ENCODE peak calls at places on chromosomes 7 and 10, in ten cellular contexts. F, K, D, L, G, Z, E, R, B and S are unnamed samples.
A peak's percentile ranks its signal among the peaks of the same experiment; 100 is the strongest.

GRCh38 chr7:102983602-102984001 is 70.8 kb downstream of the LRRC17 start:
- DNase-seq in F (no peak), K (no peak), D (no peak), L (peak; percentile 61), G (no peak), Z (no peak), E (no peak), R (no peak), B (no peak), S (no peak)

GRCh38 chr10:69734797-69735468 is 66.8 kb upstream of the COL13A1 start:
- DNase-seq in F (no peak), K (no peak), D (no peak), L (no peak), G (peak; percentile 35), Z (no peak), E (peak; percentile 54), R (no peak), B (no peak), S (no peak)

GRCh38 chr7:114856625-114857024 is 65.3 kb upstream of the MDFIC start:
- DNase-seq in F (no peak), K (no peak), D (no peak), L (peak; percentile 25), G (no peak), Z (no peak), E (no peak), R (no peak), B (no peak), S (no peak)

GRCh38 chr10:124985162-124985561 is 43.2 kb downstream of the ZRANB1 start:
- DNase-seq in F (no peak), K (no peak), D (no peak), L (no peak), G (no peak), Z (no peak), E (no peak), R (no peak), B (no peak), S (no peak)

GRCh38 chr10:98299341-98299740 is 31.3 kb upstream of the LOXL4 start:
- DNase-seq in F (no peak), K (no peak), D (no peak), L (peak; percentile 48), G (no peak), Z (no peak), E (no peak), R (no peak), B (no peak), S (no peak)

GRCh38 chr7:132251327-132251659 is 325.0 kb downstream of the PLXNA4 start:
- DNase-seq in F (peak; percentile 85), K (no peak), D (no peak), L (peak; percentile 21), G (peak; percentile 62), Z (peak; percentile 88), E (no peak), R (peak; percentile 26), B (peak; percentile 90), S (peak; percentile 44)

GRCh38 chr10:69446650-69447151 is 4.6 kb upstream of the TSPAN15 start:
- DNase-seq in F (no peak), K (no peak), D (no peak), L (peak; percentile 80), G (no peak), Z (no peak), E (no peak), R (no peak), B (no peak), S (peak; percentile 75)

GRCh38 chr10:130769146-130770017 is 542.1 kb downstream of the TCERG1L start:
- DNase-seq in F (no peak), K (peak; percentile 32), D (no peak), L (no peak), G (no peak), Z (peak; percentile 66), E (no peak), R (no peak), B (no peak), S (no peak)

GRCh38 chr7:25856056-25856780 is 295.8 kb upstream of the NFE2L3 start:
- DNase-seq in F (no peak), K (no peak), D (no peak), L (no peak), G (no peak), Z (no peak), E (no peak), R (no peak), B (no peak), S (no peak)
- H3K27ac ChIP-seq in F (peak overlapping the region; percentile 84), K (no peak overlapping the region), D (peak overlapping the region; percentile 92), L (peak overlapping the region; percentile 92), G (peak overlapping the region; percentile 97), Z (peak overlapping the region; percentile 6), E (no peak overlapping the region), R (peak overlapping the region; percentile 32), B (peak overlapping the region; percentile 20), S (peak overlapping the region; percentile 96)

GRCh38 chr10:30036811-30037210 is 22.6 kb downstream of the JCAD start:
- DNase-seq in F (no peak), K (no peak), D (no peak), L (no peak), G (no peak), Z (no peak), E (no peak), R (no peak), B (no peak), S (no peak)
- H3K27ac ChIP-seq in F (no peak overlapping the region), K (no peak overlapping the region), D (no peak overlapping the region), L (no peak overlapping the region), G (no peak overlapping the region), Z (no peak overlapping the region), E (no peak overlapping the region), R (no peak overlapping the region), B (no peak overlapping the region), S (no peak overlapping the region)

GRCh38 chr10:79437111-79437814 is 8.2 kb downstream of the ZCCHC24 start:
- DNase-seq in F (no peak), K (peak; percentile 27), D (no peak), L (no peak), G (no peak), Z (no peak), E (no peak), R (no peak), B (no peak), S (no peak)

GRCh38 chr10:79436066-79436849 is 9.2 kb downstream of the ZCCHC24 start:
- DNase-seq in F (no peak), K (peak; percentile 70), D (no peak), L (no peak), G (no peak), Z (no peak), E (no peak), R (peak; percentile 31), B (no peak), S (no peak)

GRCh38 chr10:79438021-79438698 is 7.3 kb downstream of the ZCCHC24 start:
- DNase-seq in F (no peak), K (peak; percentile 46), D (no peak), L (no peak), G (no peak), Z (no peak), E (no peak), R (no peak), B (no peak), S (no peak)

GRCh38 chr10:79435271-79436065 is 10.0 kb downstream of the ZCCHC24 start:
- DNase-seq in F (no peak), K (peak; percentile 76), D (no peak), L (peak; percentile 76), G (peak; percentile 60), Z (peak; percentile 63), E (no peak), R (peak; percentile 82), B (peak; percentile 81), S (no peak)

DNA sequence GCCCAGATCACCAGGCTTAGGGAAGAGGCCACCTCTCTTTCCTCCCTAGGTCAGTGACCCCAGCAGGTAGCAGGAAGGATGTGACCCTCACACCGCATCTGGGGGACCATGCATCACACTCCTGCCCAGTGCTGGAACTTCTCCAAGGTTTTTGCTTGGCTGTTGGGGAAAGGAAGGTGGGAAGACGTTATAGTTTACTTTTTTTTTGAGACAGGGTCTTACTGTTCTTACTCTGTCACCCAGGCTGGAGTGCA is 8.6 kb downstream of the ZCCHC24 start:
- DNase-seq in F (no peak), K (no peak), D (no peak), L (no peak), G (no peak), Z (no peak), E (no peak), R (peak; percentile 23), B (no peak), S (no peak)
- H3K27ac ChIP-seq in F (peak overlapping the region; percentile 86), K (no peak overlapping the region), D (peak overlapping the region; percentile 96), L (peak overlapping the region; percentile 96), G (peak overlapping the region; percentile 90), Z (no peak overlapping the region), E (no peak overlapping the region), R (no peak overlapping the region), B (peak overlapping the region; percentile 31), S (no peak overlapping the region)

DNA sequence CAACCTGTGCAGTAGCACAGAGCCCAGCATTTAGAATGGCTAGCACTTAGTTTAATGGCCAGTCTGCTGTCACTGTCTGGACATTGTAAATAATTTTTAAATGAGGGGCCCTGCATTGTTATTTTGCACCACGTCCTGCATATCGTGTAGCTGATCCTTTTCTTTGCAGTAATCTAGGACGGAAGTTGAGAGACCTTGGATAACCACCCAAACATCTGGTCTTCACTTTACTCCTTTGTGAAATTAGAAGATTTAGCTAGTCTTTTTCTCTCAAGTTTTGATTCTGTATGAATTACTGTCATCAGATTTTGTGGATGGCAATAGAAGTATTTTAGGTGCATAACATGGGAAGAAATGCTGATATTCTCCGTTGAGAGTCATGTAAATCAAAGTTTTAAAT is 1.9 kb downstream of the MIOS start:
- DNase-seq in F (no peak), K (no peak), D (no peak), L (no peak), G (no peak), Z (no peak), E (no peak), R (no peak), B (no peak), S (no peak)
- H3K27ac ChIP-seq in F (no peak overlapping the region), K (peak overlapping the region; percentile 4), D (peak overlapping the region; percentile 98), L (no peak overlapping the region), G (no peak overlapping the region), Z (no peak overlapping the region), E (peak overlapping the region; percentile 73), R (no peak overlapping the region), B (no peak overlapping the region), S (no peak overlapping the region)

GRCh38 chr10:77478248-77478963 is 159.2 kb downstream of the KCNMA1 start:
- DNase-seq in F (no peak), K (no peak), D (no peak), L (peak; percentile 25), G (no peak), Z (no peak), E (no peak), R (no peak), B (no peak), S (peak; percentile 50)
- H3K27ac ChIP-seq in F (no peak overlapping the region), K (no peak overlapping the region), D (peak overlapping the region; percentile 43), L (no peak overlapping the region), G (no peak overlapping the region), Z (no peak overlapping the region), E (no peak overlapping the region), R (no peak overlapping the region), B (no peak overlapping the region), S (no peak overlapping the region)

DNA sequence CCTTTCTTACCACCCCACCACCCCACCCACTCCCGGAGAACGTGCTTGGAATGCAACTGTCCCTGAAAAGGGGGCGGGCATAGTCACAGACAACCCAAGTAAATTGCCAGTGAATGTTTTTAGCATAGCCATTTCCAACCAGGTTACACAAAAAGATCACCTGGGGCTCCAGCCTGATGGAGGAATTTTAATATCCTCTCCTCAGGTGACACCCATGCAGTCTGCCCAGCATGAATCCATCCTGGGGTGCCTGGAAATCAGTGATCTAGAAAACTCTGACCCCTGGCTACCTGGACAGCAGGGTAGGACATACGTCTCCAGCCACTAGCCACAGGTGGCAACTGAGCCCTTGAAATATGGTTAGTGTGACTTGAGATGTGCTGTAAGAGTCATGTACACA is 61.1 kb downstream of the SORBS1 start:
- DNase-seq in F (no peak), K (no peak), D (no peak), L (no peak), G (no peak), Z (no peak), E (no peak), R (no peak), B (no peak), S (no peak)
- H3K27ac ChIP-seq in F (no peak overlapping the region), K (no peak overlapping the region), D (peak overlapping the region; percentile 87), L (no peak overlapping the region), G (peak overlapping the region; percentile 36), Z (peak overlapping the region; percentile 36), E (no peak overlapping the region), R (no peak overlapping the region), B (no peak overlapping the region), S (no peak overlapping the region)